ENCODE peak calls at places on chromosomes 3 and 15, in nine cellular contexts. H, F, K, W, G, Z, A, Q and T are unnamed samples. For H3K27me3 and H3K4me1, the result is how much of the 10 kb centered on the place peaks cover.

GRCh38 chr3:9214599-9214998 is 34.8 kb downstream of the SRGAP3 start:
- DNase-seq in H (no peak), F (peak), K (no peak), W (no peak), G (no peak), Z (peak), A (no peak), Q (no peak), T (peak)

GRCh38 chr3:17585561-17586325 is 156.7 kb downstream of the TBC1D5 start:
- DNase-seq in H (no peak), F (no peak), K (no peak), W (no peak), G (no peak), Z (no peak), A (peak), Q (no peak), T (no peak)

GRCh38 chr15:61479601-61480000 is 250.5 kb upstream of the RORA start:
- DNase-seq in H (no peak), F (no peak), K (no peak), W (no peak), G (no peak), Z (peak), A (no peak), Q (no peak), T (no peak)

GRCh38 chr15:68986292-68986691 is 28.2 kb upstream of the NOX5 start:
- DNase-seq in H (no peak), F (no peak), K (no peak), W (no peak), G (no peak), Z (no peak), A (no peak), Q (no peak), T (no peak)

GRCh38 chr3:86828751-86829150 is 162.2 kb downstream of the VGLL3 start:
- DNase-seq in H (no peak), F (no peak), K (no peak), W (no peak), G (no peak), Z (no peak), A (no peak), Q (no peak), T (no peak)

GRCh38 chr3:187669675-187670504 is at the start of gene SST:
- DNase-seq in H (peak), F (peak), K (peak), W (peak), G (peak), Z (peak), A (peak), Q (peak), T (peak)

GRCh38 chr3:123169492-123169929 is 32.2 kb upstream of the SEC22A start:
- DNase-seq in H (peak), F (no peak), K (no peak), W (no peak), G (no peak), Z (no peak), A (peak), Q (no peak), T (no peak)

GRCh38 chr3:12405432-12406272 is 78.6 kb upstream of the TSEN2 start:
- DNase-seq in H (peak), F (peak), K (peak), W (peak), G (peak), Z (peak), A (no peak), Q (peak), T (no peak)

GRCh38 chr3:94525039-94525438 is 462.2 kb downstream of the NSUN3 start:
- DNase-seq in H (no peak), F (peak), K (no peak), W (peak), G (no peak), Z (peak), A (peak), Q (no peak), T (peak)

GRCh38 chr3:125098929-125099328 is 43.1 kb upstream of the HEG1 start:
- DNase-seq in H (no peak), F (peak), K (no peak), W (no peak), G (no peak), Z (no peak), A (peak), Q (no peak), T (no peak)

GRCh38 chr3:166889241-166889640 is 490.9 kb downstream of the ZBBX start:
- DNase-seq in H (no peak), F (no peak), K (no peak), W (no peak), G (no peak), Z (peak), A (no peak), Q (no peak), T (no peak)

GRCh38 chr3:49173792-49174170 is 2.4 kb downstream of the KLHDC8B start:
- DNase-seq in H (no peak), F (peak), K (peak), W (no peak), G (no peak), Z (no peak), A (peak), Q (no peak), T (no peak)

GRCh38 chr15:25508369-25509002 is 69.7 kb upstream of the UBE3A start:
- DNase-seq in H (no peak), F (peak), K (no peak), W (no peak), G (no peak), Z (peak), A (peak), Q (no peak), T (peak)

GRCh38 chr3:15812183-15812582 is 14.4 kb upstream of the ANKRD28 start:
- DNase-seq in H (no peak), F (peak), K (no peak), W (no peak), G (no peak), Z (peak), A (no peak), Q (no peak), T (peak)

GRCh38 chr3:159882784-159883779 is 105.6 kb upstream of the IL12A start:
- DNase-seq in H (peak), F (peak), K (no peak), W (no peak), G (no peak), Z (peak), A (peak), Q (no peak), T (no peak)

GRCh38 chr3:194091141-194091540 is 44.8 kb upstream of the HES1 start:
- DNase-seq in H (no peak), F (no peak), K (no peak), W (no peak), G (no peak), Z (peak), A (no peak), Q (no peak), T (no peak)

GRCh38 chr3:150367771-150368170 is 40.3 kb upstream of the TSC22D2 start:
- DNase-seq in H (no peak), F (no peak), K (no peak), W (no peak), G (no peak), Z (no peak), A (no peak), Q (no peak), T (no peak)

GRCh38 chr15:63348392-63348791 is 33.3 kb downstream of the CA12 start:
- DNase-seq in H (no peak), F (peak), K (peak), W (peak), G (peak), Z (peak), A (no peak), Q (peak), T (no peak)

GRCh38 chr15:64619880-64620839 is 155.2 kb downstream of the RBPMS2 start:
- DNase-seq in H (no peak), F (peak), K (no peak), W (no peak), G (no peak), Z (peak), A (no peak), Q (no peak), T (no peak)

GRCh38 chr3:45486926-45487325 is 98.5 kb downstream of the LARS2 start:
- DNase-seq in H (no peak), F (no peak), K (no peak), W (no peak), G (no peak), Z (peak), A (no peak), Q (no peak), T (no peak)

GRCh38 chr3:8575364-8576104 is 69.1 kb downstream of the SSUH2 start:
- DNase-seq in H (no peak), F (peak), K (no peak), W (no peak), G (no peak), Z (peak), A (no peak), Q (no peak), T (no peak)

GRCh38 chr3:61645148-61645547 is 83.8 kb downstream of the PTPRG start:
- DNase-seq in H (no peak), F (no peak), K (no peak), W (no peak), G (no peak), Z (peak), A (no peak), Q (no peak), T (no peak)

GRCh38 chr3:156291269-156292123 is 171.1 kb downstream of the KCNAB1 start:
- DNase-seq in H (no peak), F (peak), K (peak), W (peak), G (no peak), Z (no peak), A (peak), Q (no peak), T (no peak)

GRCh38 chr3:125125822-125126245 is 70.0 kb upstream of the HEG1 start:
- DNase-seq in H (no peak), F (peak), K (no peak), W (no peak), G (no peak), Z (no peak), A (no peak), Q (no peak), T (no peak)

GRCh38 chr3:13866406-13866965 is 13.4 kb downstream of the WNT7A start:
- DNase-seq in H (no peak), F (no peak), K (no peak), W (no peak), G (no peak), Z (no peak), A (no peak), Q (no peak), T (no peak)

GRCh38 chr3:61872077-61872706 is 310.8 kb downstream of the PTPRG start:
- DNase-seq in H (no peak), F (peak), K (no peak), W (no peak), G (no peak), Z (no peak), A (no peak), Q (no peak), T (no peak)

GRCh38 chr3:108437439-108437838 is 73.0 kb downstream of the MYH15 start:
- DNase-seq in H (no peak), F (no peak), K (no peak), W (no peak), G (peak), Z (peak), A (no peak), Q (no peak), T (peak)

GRCh38 chr3:180382781-180383180 is 219.2 kb upstream of the TTC14 start:
- DNase-seq in H (no peak), F (no peak), K (no peak), W (no peak), G (no peak), Z (no peak), A (peak), Q (no peak), T (no peak)

GRCh38 chr15:26634319-26634718 is 138.5 kb downstream of the GABRB3 start:
- DNase-seq in H (no peak), F (no peak), K (no peak), W (no peak), G (no peak), Z (no peak), A (peak), Q (no peak), T (peak)

GRCh38 chr3:51961011-51961410 is 5.8 kb downstream of the GPR62 start:
- DNase-seq in H (no peak), F (no peak), K (no peak), W (no peak), G (no peak), Z (no peak), A (no peak), Q (no peak), T (no peak)
- H3K27me3 ChIP-seq in H (under half), F (under half), K (under half), W (under half), G (under half), Z (under half), A (under half), Q (under half), T (under half)

GRCh38 chr3:63911395-63911900 is 735 bp downstream of the SCAANT1 start:
- DNase-seq in H (no peak), F (peak), K (no peak), W (no peak), G (no peak), Z (no peak), A (no peak), Q (no peak), T (no peak)

GRCh38 chr3:63914312-63914711 is 2.1 kb upstream of the SCAANT1 start:
- DNase-seq in H (no peak), F (peak), K (peak), W (peak), G (peak), Z (peak), A (no peak), Q (no peak), T (no peak)

GRCh38 chr3:63910873-63911272 is 1.3 kb downstream of the SCAANT1 start:
- DNase-seq in H (no peak), F (no peak), K (no peak), W (no peak), G (no peak), Z (no peak), A (no peak), Q (no peak), T (no peak)

GRCh38 chr3:63912768-63913588 is 795 bp upstream of the SCAANT1 start:
- DNase-seq in H (peak), F (peak), K (peak), W (peak), G (peak), Z (peak), A (peak), Q (peak), T (no peak)

GRCh38 chr3:63911901-63912767 is at the start of gene SCAANT1:
- DNase-seq in H (peak), F (peak), K (peak), W (peak), G (peak), Z (peak), A (peak), Q (peak), T (peak)
- H3K4me1 ChIP-seq in H (under half), F (under half), K (under half), W (under half), G (under half), Z (under half), A (under half), Q (under half), T (under half)

DNA sequence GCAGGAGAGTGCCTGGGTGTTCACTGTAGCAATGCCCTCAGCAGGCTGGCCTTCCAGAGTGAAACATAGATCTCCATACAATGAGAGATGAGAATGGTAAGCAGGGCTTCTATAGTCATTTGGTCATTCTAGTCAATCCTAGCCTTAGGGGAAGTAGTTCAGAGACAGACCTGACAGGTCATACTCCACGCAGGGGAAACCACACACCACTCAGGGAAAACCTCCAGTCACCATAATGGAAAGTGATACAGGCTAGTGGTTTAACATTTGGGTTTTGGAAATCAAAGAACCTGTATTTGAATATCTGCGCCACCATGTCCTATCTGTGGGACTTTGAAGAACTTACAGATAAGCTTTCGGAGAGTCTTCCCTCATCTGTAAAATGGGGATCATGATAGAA is 425.7 kb upstream of the PPP2R3A start:
- DNase-seq in H (peak), F (no peak), K (no peak), W (no peak), G (no peak), Z (no peak), A (no peak), Q (no peak), T (no peak)
- H3K27me3 ChIP-seq in H (under half), F (under half), K (under half), W (under half), G (under half), Z (under half), A (under half), Q (under half), T (under half)

DNA sequence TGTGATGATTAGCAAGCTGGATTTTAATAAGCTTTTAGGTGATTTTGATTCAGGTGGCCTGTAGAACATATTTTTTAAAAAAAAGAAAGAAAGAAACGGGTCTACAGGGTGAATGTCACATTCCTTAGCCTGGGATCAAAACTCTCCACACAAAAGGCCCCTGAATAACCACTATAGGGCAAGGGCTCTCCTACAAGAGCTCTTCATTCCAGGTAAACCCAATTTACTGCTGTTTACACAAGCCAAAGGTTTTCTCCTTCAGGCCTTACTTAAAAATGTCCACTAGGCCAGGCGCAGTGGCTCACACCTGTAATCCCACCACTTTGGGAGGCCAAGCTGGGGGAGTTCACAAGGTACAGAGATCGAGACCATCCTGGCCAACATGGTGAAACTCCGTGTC is 8.3 kb downstream of the MSL2 start:
- DNase-seq in H (no peak), F (no peak), K (no peak), W (no peak), G (no peak), Z (no peak), A (no peak), Q (no peak), T (no peak)
- H3K4me1 ChIP-seq in H (half or more), F (under half), K (half or more), W (under half), G (half or more), Z (under half), A (under half), Q (half or more), T (under half)

GRCh38 chr15:51114437-51115119 is 19.9 kb upstream of the TNFAIP8L3 start:
- DNase-seq in H (no peak), F (peak), K (no peak), W (no peak), G (no peak), Z (no peak), A (no peak), Q (no peak), T (no peak)

GRCh38 chr15:51121631-51122225 is 27.0 kb upstream of the TNFAIP8L3 start:
- DNase-seq in H (no peak), F (no peak), K (no peak), W (no peak), G (no peak), Z (no peak), A (no peak), Q (no peak), T (no peak)

GRCh38 chr15:51119120-51119519 is 24.4 kb upstream of the TNFAIP8L3 start:
- DNase-seq in H (no peak), F (no peak), K (no peak), W (no peak), G (no peak), Z (no peak), A (no peak), Q (no peak), T (no peak)

GRCh38 chr15:51121118-51121517 is 26.4 kb upstream of the TNFAIP8L3 start:
- DNase-seq in H (no peak), F (peak), K (no peak), W (peak), G (no peak), Z (peak), A (peak), Q (no peak), T (no peak)

GRCh38 chr15:51117270-51117669 is 22.6 kb upstream of the TNFAIP8L3 start:
- DNase-seq in H (no peak), F (no peak), K (no peak), W (no peak), G (no peak), Z (no peak), A (no peak), Q (no peak), T (no peak)
- H3K27me3 ChIP-seq in H (under half), F (under half), K (under half), W (under half), G (under half), Z (under half), A (under half), Q (under half), T (under half)

DNA sequence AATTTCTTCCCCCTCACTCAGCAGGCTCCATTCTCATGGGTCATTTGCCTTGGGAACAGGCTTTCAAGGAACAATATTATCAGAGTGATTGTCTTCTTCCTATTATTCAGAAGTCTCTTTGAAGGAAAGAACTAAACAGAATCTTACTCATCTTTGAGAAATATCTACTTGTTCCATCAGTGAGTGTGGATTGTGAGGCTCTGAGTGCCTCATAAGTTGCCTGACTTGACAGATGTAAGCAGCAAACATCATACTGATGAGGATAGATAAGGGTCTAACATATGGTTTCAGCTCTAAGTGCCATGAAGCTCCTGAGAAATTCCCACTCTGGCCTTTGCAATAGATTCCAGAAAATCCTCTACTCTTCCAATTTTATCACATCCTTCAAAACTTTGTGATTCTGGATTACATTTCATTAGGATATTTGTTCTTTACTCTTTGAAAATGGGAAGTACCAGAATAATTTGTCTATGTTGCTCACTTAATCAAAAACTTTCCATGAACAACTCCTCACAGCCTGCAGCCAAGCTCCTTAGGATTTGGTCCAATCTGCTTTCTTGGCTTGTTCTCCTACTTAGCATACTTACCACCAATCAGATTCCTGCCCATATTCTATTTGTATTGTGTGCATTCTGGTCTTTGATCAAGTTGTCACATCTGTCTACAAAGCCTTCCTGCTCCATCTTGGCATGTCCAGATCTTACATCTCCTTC is 120.1 kb downstream of the RPL22L1 start:
- DNase-seq in H (no peak), F (no peak), K (no peak), W (no peak), G (no peak), Z (no peak), A (no peak), Q (no peak), T (no peak)
- H3K4me1 ChIP-seq in H (under half), F (under half), K (under half), W (under half), G (under half), Z (half or more), A (under half), Q (under half), T (under half)